ENCODE peak calls at places on chromosome 1, in eight cellular contexts. One of them, this sample, is unnamed.

GRCh38 chr1:75310067-75310466 is 175.9 kb downstream of the LHX8 start:
- DNase-seq in NCI-H226: peak
- DNase-seq in cardiac fibroblast: peak
- DNase-seq in skeletal muscle cell: no peak
- DNase-seq in AG04450: no peak
- DNase-seq in suprapubic skin: no peak
- DNase-seq in GM13977: no peak
- DNase-seq in GM19239: no peak
- DNase-seq in this sample: no peak

GRCh38 chr1:29706936-29707335 is 470.6 kb downstream of the PTPRU start:
- DNase-seq in GM19239: peak
- DNase-seq in suprapubic skin: no peak
- DNase-seq in skeletal muscle cell: no peak
- DNase-seq in cardiac fibroblast: peak
- DNase-seq in NCI-H226: peak
- DNase-seq in GM13977: peak
- DNase-seq in AG04450: no peak
- DNase-seq in this sample: peak

GRCh38 chr1:244224487-244225430 is 173.7 kb downstream of the ZBTB18 start:
- DNase-seq in GM19239: no peak
- DNase-seq in suprapubic skin: no peak
- DNase-seq in skeletal muscle cell: no peak
- DNase-seq in GM13977: no peak
- DNase-seq in NCI-H226: no peak
- DNase-seq in cardiac fibroblast: peak
- DNase-seq in AG04450: no peak
- DNase-seq in this sample: no peak

GRCh38 chr1:210920716-210921694 is 212.9 kb downstream of the KCNH1 start:
- DNase-seq in suprapubic skin: no peak
- DNase-seq in GM13977: no peak
- DNase-seq in AG04450: no peak
- DNase-seq in GM19239: no peak
- DNase-seq in skeletal muscle cell: no peak
- DNase-seq in NCI-H226: no peak
- DNase-seq in cardiac fibroblast: no peak
- DNase-seq in this sample: no peak

GRCh38 chr1:109279615-109280278 is 3.2 kb downstream of the PSRC1 start:
- DNase-seq in AG04450: no peak
- DNase-seq in suprapubic skin: peak
- DNase-seq in cardiac fibroblast: no peak
- DNase-seq in NCI-H226: peak
- DNase-seq in skeletal muscle cell: no peak
- DNase-seq in GM19239: no peak
- DNase-seq in GM13977: no peak
- DNase-seq in this sample: no peak

GRCh38 chr1:178282949-178283367 is 189.1 kb downstream of the RASAL2 start:
- DNase-seq in AG04450: peak
- DNase-seq in cardiac fibroblast: peak
- DNase-seq in skeletal muscle cell: peak
- DNase-seq in GM13977: peak
- DNase-seq in NCI-H226: peak
- DNase-seq in GM19239: no peak
- DNase-seq in suprapubic skin: no peak
- DNase-seq in this sample: no peak

GRCh38 chr1:203208181-203208580 is 21.3 kb downstream of the CHIT1 start:
- DNase-seq in cardiac fibroblast: no peak
- DNase-seq in suprapubic skin: no peak
- DNase-seq in NCI-H226: no peak
- DNase-seq in skeletal muscle cell: no peak
- DNase-seq in GM13977: no peak
- DNase-seq in AG04450: no peak
- DNase-seq in GM19239: no peak
- DNase-seq in this sample: no peak

GRCh38 chr1:6185635-6186382 is 5.7 kb upstream of the CHD5 start:
- DNase-seq in GM13977: no peak
- DNase-seq in suprapubic skin: no peak
- DNase-seq in GM19239: no peak
- DNase-seq in skeletal muscle cell: no peak
- DNase-seq in NCI-H226: no peak
- DNase-seq in cardiac fibroblast: peak
- DNase-seq in AG04450: no peak
- DNase-seq in this sample: no peak

GRCh38 chr1:241250465-241250864 is 106.5 kb downstream of the RGS7 start:
- DNase-seq in skeletal muscle cell: no peak
- DNase-seq in GM19239: no peak
- DNase-seq in suprapubic skin: no peak
- DNase-seq in cardiac fibroblast: no peak
- DNase-seq in AG04450: no peak
- DNase-seq in NCI-H226: no peak
- DNase-seq in GM13977: no peak
- DNase-seq in this sample: no peak

GRCh38 chr1:27152829-27153548 is 1.9 kb downstream of the SLC9A1 start:
- DNase-seq in NCI-H226: no peak
- DNase-seq in suprapubic skin: no peak
- DNase-seq in GM13977: no peak
- DNase-seq in AG04450: no peak
- DNase-seq in cardiac fibroblast: peak
- DNase-seq in skeletal muscle cell: no peak
- DNase-seq in GM19239: no peak
- DNase-seq in this sample: no peak

This sample was measured in GM13976.